ENCODE peak calls at places on chromosomes 1 and 21, in eight cellular contexts. D, Q, H, K, G, C, X and J are unnamed samples.
A peak's percentile ranks its signal among the peaks of the same experiment; 100 is the strongest.

GRCh38 chr1:212683357-212683722 is 16.3 kb downstream of the BATF3 start:
- DNase-seq in D (peak; percentile 30), Q (no peak), H (no peak), K (no peak), G (no peak), C (no peak), X (no peak), J (no peak)

GRCh38 chr21:26844258-26845065 is 747 bp downstream of the ADAMTS1 start:
- DNase-seq in D (peak; percentile 27), Q (no peak), H (peak; percentile 33), K (peak; percentile 61), G (peak; percentile 22), C (peak; percentile 29), X (peak; percentile 24), J (peak; percentile 67)

GRCh38 chr1:203271962-203272632 is 33.2 kb upstream of the BTG2 start:
- DNase-seq in D (no peak), Q (no peak), H (no peak), K (no peak), G (no peak), C (no peak), X (no peak), J (peak; percentile 51)

GRCh38 chr1:41325801-41326200 is 35.4 kb upstream of the FOXO6 start:
- DNase-seq in D (no peak), Q (no peak), H (no peak), K (peak; percentile 41), G (no peak), C (no peak), X (no peak), J (no peak)

GRCh38 chr1:24735619-24736375 is 9.4 kb upstream of the CLIC4 start:
- DNase-seq in D (peak; percentile 50), Q (no peak), H (no peak), K (peak; percentile 84), G (peak; percentile 52), C (no peak), X (no peak), J (no peak)

GRCh38 chr1:63917571-63918394 is 144.0 kb downstream of the ROR1 start:
- DNase-seq in D (no peak), Q (no peak), H (peak; percentile 51), K (no peak), G (peak; percentile 21), C (no peak), X (no peak), J (no peak)

GRCh38 chr1:97796716-97797115 is 124.1 kb downstream of the DPYD start:
- DNase-seq in D (no peak), Q (no peak), H (peak; percentile 11), K (peak; percentile 70), G (peak; percentile 8), C (no peak), X (no peak), J (no peak)

GRCh38 chr1:190244406-190244805 is 233.3 kb downstream of the BRINP3 start:
- DNase-seq in D (no peak), Q (no peak), H (no peak), K (no peak), G (no peak), C (no peak), X (no peak), J (no peak)

GRCh38 chr1:55321947-55322346 is 106.8 kb upstream of the USP24 start:
- DNase-seq in D (no peak), Q (no peak), H (peak; percentile 66), K (no peak), G (peak; percentile 78), C (no peak), X (no peak), J (no peak)

GRCh38 chr1:109603229-109603628 is 16.2 kb downstream of the GNAT2 start:
- DNase-seq in D (no peak), Q (no peak), H (no peak), K (no peak), G (no peak), C (no peak), X (no peak), J (no peak)

GRCh38 chr1:94120983-94121382 is at the start of gene ABCA4:
- DNase-seq in D (no peak), Q (no peak), H (no peak), K (no peak), G (no peak), C (no peak), X (no peak), J (no peak)

GRCh38 chr1:205495237-205495823 is 9.1 kb upstream of the CDK18 start:
- DNase-seq in D (no peak), Q (no peak), H (no peak), K (no peak), G (no peak), C (no peak), X (no peak), J (no peak)

GRCh38 chr1:8015036-8015808 is 10.9 kb downstream of the ERRFI1 start:
- DNase-seq in D (no peak), Q (peak; percentile 43), H (peak; percentile 72), K (peak; percentile 90), G (peak; percentile 89), C (peak; percentile 89), X (no peak), J (peak; percentile 44)

GRCh38 chr1:161209790-161210409 is 5.2 kb upstream of the FCER1G start:
- DNase-seq in D (peak; percentile 84), Q (peak; percentile 74), H (peak; percentile 77), K (peak; percentile 77), G (peak; percentile 67), C (peak; percentile 72), X (peak; percentile 59), J (peak; percentile 84)

GRCh38 chr1:149936992-149937705 is 470 bp upstream of the MTMR11 start:
- DNase-seq in D (peak; percentile 43), Q (no peak), H (peak; percentile 87), K (peak; percentile 38), G (peak; percentile 58), C (no peak), X (no peak), J (peak; percentile 28)

GRCh38 chr1:220914283-220915116 is 35.3 kb downstream of the HLX start:
- DNase-seq in D (no peak), Q (no peak), H (no peak), K (no peak), G (no peak), C (no peak), X (no peak), J (no peak)

GRCh38 chr1:58430355-58431335 is 115.9 kb downstream of the OMA1 start:
- DNase-seq in D (no peak), Q (no peak), H (no peak), K (no peak), G (no peak), C (no peak), X (no peak), J (no peak)

GRCh38 chr1:183915634-183916510 is 111.0 kb downstream of the RGL1 start:
- DNase-seq in D (peak; percentile 82), Q (peak; percentile 70), H (peak; percentile 87), K (peak; percentile 97), G (peak; percentile 99), C (peak; percentile 69), X (peak; percentile 50), J (peak; percentile 72)

GRCh38 chr1:1185101-1185765 is 11.6 kb downstream of the TTLL10 start:
- DNase-seq in D (no peak), Q (no peak), H (no peak), K (no peak), G (no peak), C (no peak), X (no peak), J (no peak)

GRCh38 chr1:24108334-24109165 is 3.4 kb downstream of the MYOM3 start:
- DNase-seq in D (peak; percentile 81), Q (no peak), H (peak; percentile 68), K (peak; percentile 74), G (peak; percentile 69), C (no peak), X (no peak), J (no peak)

GRCh38 chr1:46612937-46613660 is 3.5 kb downstream of the MOB3C start:
- DNase-seq in D (peak; percentile 27), Q (no peak), H (no peak), K (no peak), G (no peak), C (no peak), X (no peak), J (no peak)
- H3K4me1 ChIP-seq in D (peaks cover 54% of the 10 kb centered on the region), Q (peaks cover 51% of the 10 kb centered on the region), H (peaks cover 39% of the 10 kb centered on the region), K (peaks cover 13% of the 10 kb centered on the region), G (peaks cover 20% of the 10 kb centered on the region), C (peaks cover 50% of the 10 kb centered on the region), X (no peaks in the 10 kb centered on the region), J (peaks cover 51% of the 10 kb centered on the region)

DNA sequence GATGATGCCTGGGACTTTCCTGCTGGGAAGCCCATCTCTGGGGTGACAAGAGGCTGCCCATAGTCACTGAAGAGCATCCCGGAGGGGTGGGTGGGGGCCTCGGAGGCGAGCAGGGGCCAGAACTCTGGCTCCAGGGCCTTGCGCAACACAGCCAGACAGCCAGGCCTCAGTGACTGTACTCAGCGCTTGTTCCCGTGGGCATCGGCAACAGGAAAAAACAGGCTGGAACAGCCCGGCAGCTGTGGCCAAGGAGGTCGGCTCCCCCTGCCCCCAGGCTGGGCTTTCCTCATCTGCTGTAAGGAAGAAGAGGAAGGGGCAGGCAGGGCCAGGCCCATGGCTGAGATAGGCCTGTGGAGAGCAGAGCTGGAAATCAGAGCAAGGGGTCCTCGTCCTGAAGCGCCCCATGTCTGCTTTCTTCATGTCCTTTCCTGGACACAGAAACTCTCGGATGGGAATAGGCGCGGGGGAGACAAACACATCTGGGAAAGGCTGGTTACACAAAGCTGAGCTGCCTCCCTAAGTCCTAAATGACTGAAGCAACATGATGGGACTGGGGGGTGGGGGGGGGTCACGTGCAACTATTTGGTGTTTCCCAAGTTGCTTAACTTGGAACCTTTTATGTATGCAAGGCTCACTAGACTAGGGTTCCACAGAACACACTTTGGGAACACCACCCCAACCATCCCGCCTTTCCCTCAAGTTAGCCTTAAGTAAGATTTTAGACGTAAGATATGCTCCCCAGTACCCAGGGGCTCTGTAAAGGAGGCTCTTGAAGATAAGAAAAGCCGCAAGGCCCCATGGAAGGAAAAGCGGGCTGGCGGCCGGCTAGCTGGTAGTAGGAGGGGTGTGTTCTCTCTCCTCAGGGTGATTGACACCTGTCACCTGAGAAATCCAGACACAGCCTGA is 30.7 kb downstream of the HSPG2 start:
- DNase-seq in D (peak; percentile 69), Q (no peak), H (no peak), K (peak; percentile 90), G (peak; percentile 34), C (peak; percentile 82), X (peak; percentile 64), J (peak; percentile 51)
- TF ChIP-seq CTCF in D (no peak), Q (no peak), H (no peak), K (no peak), G (no peak), C (no peak), X (no peak), J (no peak)

GRCh38 chr1:3115275-3116149 is 46.5 kb downstream of the PRDM16 start:
- DNase-seq in D (no peak), Q (no peak), H (no peak), K (no peak), G (no peak), C (no peak), X (no peak), J (no peak)
- H3K4me1 ChIP-seq in D (no peaks in the 10 kb centered on the region), Q (no peaks in the 10 kb centered on the region), H (no peaks in the 10 kb centered on the region), K (peaks cover 13% of the 10 kb centered on the region), G (no peaks in the 10 kb centered on the region), C (peaks cover 15% of the 10 kb centered on the region), X (no peaks in the 10 kb centered on the region), J (peaks cover 25% of the 10 kb centered on the region)

GRCh38 chr1:28538286-28538685 is 14.6 kb upstream of the TRNAU1AP start:
- DNase-seq in D (no peak), Q (no peak), H (no peak), K (no peak), G (no peak), C (no peak), X (no peak), J (peak; percentile 43)

GRCh38 chr1:28535180-28535579 is 17.7 kb upstream of the TRNAU1AP start:
- DNase-seq in D (no peak), Q (no peak), H (no peak), K (no peak), G (no peak), C (no peak), X (no peak), J (no peak)

GRCh38 chr1:28540651-28541050 is 12.2 kb upstream of the TRNAU1AP start:
- DNase-seq in D (no peak), Q (no peak), H (no peak), K (no peak), G (no peak), C (no peak), X (no peak), J (no peak)

GRCh38 chr1:28537457-28538199 is 15.3 kb upstream of the TRNAU1AP start:
- DNase-seq in D (no peak), Q (no peak), H (no peak), K (no peak), G (no peak), C (no peak), X (no peak), J (no peak)
- TF ChIP-seq CTCF in D (no peak), Q (no peak), H (no peak), K (no peak), G (no peak), C (no peak), X (no peak), J (no peak)